ENCODE peak calls at places on chromosome 7, in four cellular contexts. C, X, S and I are unnamed samples.
A peak's percentile ranks its signal among the peaks of the same experiment; 100 is the strongest.

GRCh38 chr7:74480861-74481417 is 27.2 kb downstream of the GTF2IRD1 start:
- DNase-seq in C (no peak), X (peak; percentile 11), S (peak; percentile 57), I (no peak)

GRCh38 chr7:129780257-129781127 is 169.0 kb downstream of the NRF1 start:
- DNase-seq in C (peak; percentile 50), X (no peak), S (peak; percentile 75), I (no peak)

GRCh38 chr7:128221929-128222403 is 19.1 kb upstream of the LEP start:
- DNase-seq in C (no peak), X (no peak), S (no peak), I (no peak)

GRCh38 chr7:14835399-14835798 is 67.2 kb downstream of the DGKB start:
- DNase-seq in C (no peak), X (no peak), S (no peak), I (peak; percentile 72)

GRCh38 chr7:97430001-97430400 is 301.9 kb upstream of the TAC1 start:
- DNase-seq in C (no peak), X (no peak), S (no peak), I (no peak)

GRCh38 chr7:66413379-66414114 is 208.4 kb downstream of the TPST1 start:
- DNase-seq in C (peak; percentile 69), X (peak; percentile 13), S (peak; percentile 94), I (peak; percentile 91)

GRCh38 chr7:27082171-27082570 is 13.6 kb downstream of the HOXA1 start:
- DNase-seq in C (no peak), X (no peak), S (no peak), I (no peak)

GRCh38 chr7:143008007-143008901 is 18.7 kb downstream of the OR9A2 start:
- DNase-seq in C (peak; percentile 55), X (peak; percentile 6), S (peak; percentile 78), I (peak; percentile 81)

GRCh38 chr7:73436031-73436929 is 2.7 kb downstream of the FZD9 start:
- DNase-seq in C (no peak), X (no peak), S (no peak), I (no peak)

GRCh38 chr7:101018271-101019167 is 1.4 kb upstream of the MUC17 start:
- DNase-seq in C (no peak), X (no peak), S (no peak), I (no peak)

GRCh38 chr7:154503962-154504550 is 451.9 kb downstream of the DPP6 start:
- DNase-seq in C (no peak), X (no peak), S (no peak), I (peak; percentile 29)

GRCh38 chr7:48154792-48155413 is 16.4 kb upstream of the ABCA13 start:
- DNase-seq in C (no peak), X (no peak), S (peak; percentile 48), I (peak; percentile 33)

GRCh38 chr7:30136339-30136738 is 1.6 kb downstream of the MTURN start:
- DNase-seq in C (no peak), X (no peak), S (no peak), I (no peak)

GRCh38 chr7:121395494-121395960 is 581 bp downstream of the FAM3C start:
- DNase-seq in C (peak; percentile 36), X (no peak), S (peak; percentile 46), I (no peak)

GRCh38 chr7:54394877-54395276 is 147.3 kb upstream of the VSTM2A start:
- DNase-seq in C (no peak), X (no peak), S (no peak), I (no peak)

GRCh38 chr7:131403322-131403721 is 75.6 kb downstream of the MKLN1 start:
- DNase-seq in C (no peak), X (no peak), S (no peak), I (no peak)
- H3K9me3 ChIP-seq in C (no peaks in the 10 kb centered on the region), X (no peaks in the 10 kb centered on the region), S (no peaks in the 10 kb centered on the region), I (no peaks in the 10 kb centered on the region)

DNA sequence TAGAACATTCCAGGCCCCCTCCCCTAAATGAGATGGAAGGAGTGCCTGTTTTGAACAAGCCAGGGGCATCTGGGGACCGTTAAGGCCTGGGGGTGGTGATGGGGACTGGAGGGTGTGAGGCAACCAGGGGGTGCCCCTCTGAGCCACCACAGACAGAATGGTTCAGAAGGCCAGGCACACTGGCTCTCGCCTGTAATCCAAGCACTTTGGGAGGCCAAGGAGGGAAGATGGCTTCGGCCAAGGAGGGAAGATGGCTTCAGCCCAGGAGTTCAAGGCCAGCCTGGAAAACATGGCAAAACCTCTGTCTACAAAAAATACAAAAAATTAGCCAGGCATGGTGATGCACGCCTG is 173.2 kb upstream of the TNRC18 start:
- DNase-seq in C (no peak), X (no peak), S (no peak), I (no peak)
- H3K4me3 ChIP-seq in C (no peak overlapping the region), X (peak overlapping the region; percentile 90), S (no peak overlapping the region), I (no peak overlapping the region)

DNA sequence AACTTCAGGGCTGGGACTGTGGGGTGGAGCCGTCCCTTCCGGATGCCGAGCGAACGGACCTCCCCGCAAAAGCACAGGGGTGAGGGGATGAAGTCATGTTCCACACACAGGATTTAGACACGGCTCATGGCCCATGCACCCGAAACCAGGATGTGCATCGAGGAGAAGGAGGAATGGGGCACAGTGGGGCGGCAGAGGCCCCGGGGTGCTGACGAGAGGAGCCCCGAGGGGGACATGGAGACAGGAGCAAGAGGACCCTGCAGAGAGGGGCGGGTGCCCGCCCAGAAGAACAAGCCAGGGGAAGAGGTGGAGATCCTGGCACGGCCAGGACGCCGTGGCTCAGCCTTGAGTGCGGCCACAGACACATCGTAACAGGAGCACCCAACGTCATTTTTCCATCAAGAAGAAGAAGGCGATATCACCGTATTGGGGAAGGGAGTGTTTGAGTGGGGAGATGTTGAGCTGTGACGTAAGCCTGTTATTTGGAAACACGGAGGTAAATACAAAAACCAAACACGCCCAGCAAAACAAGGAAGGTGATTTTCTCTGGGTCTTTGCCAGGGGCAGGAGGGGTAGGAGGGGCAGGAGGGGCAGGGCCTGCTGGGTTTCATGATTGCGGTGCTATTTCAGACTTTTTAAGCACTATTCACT is 25.3 kb upstream of the FOXL3 start:
- DNase-seq in C (no peak), X (no peak), S (no peak), I (no peak)
- H3K9me3 ChIP-seq in C (no peaks in the 10 kb centered on the region), X (peaks cover 89% of the 10 kb centered on the region), S (no peaks in the 10 kb centered on the region), I (no peaks in the 10 kb centered on the region)

GRCh38 chr7:37074370-37074769 is 350.1 kb upstream of the AOAH start:
- DNase-seq in C (no peak), X (no peak), S (no peak), I (no peak)

GRCh38 chr7:37079420-37079819 is 355.1 kb upstream of the AOAH start:
- DNase-seq in C (no peak), X (no peak), S (no peak), I (no peak)

GRCh38 chr7:37081436-37081835 is 357.1 kb upstream of the AOAH start:
- DNase-seq in C (no peak), X (no peak), S (no peak), I (peak; percentile 13)

GRCh38 chr7:37071124-37071523 is 346.8 kb upstream of the AOAH start:
- DNase-seq in C (no peak), X (no peak), S (no peak), I (no peak)

GRCh38 chr7:37076668-37077067 is 352.4 kb upstream of the AOAH start:
- DNase-seq in C (no peak), X (no peak), S (no peak), I (no peak)
- H3K4me3 ChIP-seq in C (no peak overlapping the region), X (no peak overlapping the region), S (no peak overlapping the region), I (no peak overlapping the region)

GRCh38 chr7:93146036-93146435 is 2.1 kb downstream of the SAMD9L start:
- DNase-seq in C (no peak), X (no peak), S (no peak), I (no peak)

GRCh38 chr7:93146465-93147127 is 1.6 kb downstream of the SAMD9L start:
- DNase-seq in C (no peak), X (no peak), S (no peak), I (no peak)

GRCh38 chr7:93147358-93147757 is 827 bp downstream of the SAMD9L start:
- DNase-seq in C (no peak), X (no peak), S (peak; percentile 20), I (peak; percentile 68)

GRCh38 chr7:93148727-93149126 is 542 bp upstream of the SAMD9L start:
- DNase-seq in C (no peak), X (no peak), S (no peak), I (no peak)

DNA sequence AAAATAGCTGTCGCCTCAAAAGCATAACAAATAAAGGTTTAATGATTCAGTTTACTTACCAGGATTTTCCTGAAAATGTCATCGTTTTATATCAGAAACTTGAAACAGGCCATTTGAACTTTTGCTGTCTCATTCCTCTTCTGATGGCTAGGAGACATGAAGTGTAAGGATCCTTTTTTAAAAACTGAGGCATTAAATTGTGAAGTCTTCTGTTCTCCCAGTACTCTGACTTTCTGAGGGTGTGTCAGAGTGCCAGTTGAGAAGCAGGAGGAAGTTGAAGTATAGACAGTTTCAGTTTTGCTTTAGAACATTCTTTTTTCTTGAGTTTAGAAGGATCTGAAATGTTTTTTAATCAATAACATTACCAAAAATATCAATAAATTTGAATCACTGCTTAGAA is at the start of gene SAMD9L:
- DNase-seq in C (no peak), X (no peak), S (no peak), I (peak; percentile 40)
- H3K9me3 ChIP-seq in C (no peaks in the 10 kb centered on the region), X (no peaks in the 10 kb centered on the region), S (no peaks in the 10 kb centered on the region), I (no peaks in the 10 kb centered on the region)

GRCh38 chr7:4612939-4613841 is 68.9 kb upstream of the FOXK1 start:
- DNase-seq in C (no peak), X (no peak), S (no peak), I (no peak)
- H3K4me3 ChIP-seq in C (peak overlapping the region; percentile 10), X (peak overlapping the region; percentile 39), S (no peak overlapping the region), I (no peak overlapping the region)

GRCh38 chr7:158265743-158266080 is 321.9 kb downstream of the PTPRN2 start:
- DNase-seq in C (no peak), X (no peak), S (no peak), I (no peak)

GRCh38 chr7:158268851-158269535 is 318.6 kb downstream of the PTPRN2 start:
- DNase-seq in C (no peak), X (no peak), S (no peak), I (no peak)

GRCh38 chr7:158266426-158266816 is 321.2 kb downstream of the PTPRN2 start:
- DNase-seq in C (no peak), X (no peak), S (no peak), I (no peak)

GRCh38 chr7:158266817-158267736 is 320.5 kb downstream of the PTPRN2 start:
- DNase-seq in C (no peak), X (no peak), S (no peak), I (no peak)

GRCh38 chr7:158267737-158268435 is 319.7 kb downstream of the PTPRN2 start:
- DNase-seq in C (no peak), X (no peak), S (no peak), I (no peak)
- H3K9me3 ChIP-seq in C (no peaks in the 10 kb centered on the region), X (peaks cover 97% of the 10 kb centered on the region), S (no peaks in the 10 kb centered on the region), I (no peaks in the 10 kb centered on the region)

GRCh38 chr7:72099784-72100183 is 312.4 kb downstream of the CALN1 start:
- DNase-seq in C (no peak), X (no peak), S (no peak), I (no peak)
- H3K4me3 ChIP-seq in C (no peak overlapping the region), X (no peak overlapping the region), S (no peak overlapping the region), I (no peak overlapping the region)

GRCh38 chr7:63029207-63029522 is 969.5 kb upstream of the ZNF722 start:
- DNase-seq in C (no peak), X (no peak), S (no peak), I (no peak)
- H3K9me3 ChIP-seq in C (no peaks in the 10 kb centered on the region), X (peaks cover 50% of the 10 kb centered on the region), S (no peaks in the 10 kb centered on the region), I (peaks cover 3% of the 10 kb centered on the region)